ENCODE peak calls at places on chromosomes 13 and 19, in four cellular contexts. X, R, O and P are unnamed samples.

GRCh38 chr19:58353717-58354477 is 605 bp upstream of the A1BG start:
- ATAC-seq in O (no peak), X (no peak), R (no peak), P (no peak)

GRCh38 chr13:25659091-25659502 is 287.3 kb downstream of the ATP8A2 start:
- ATAC-seq in X (no peak), O (no peak), R (no peak), P (no peak)

GRCh38 chr19:15426485-15427349 is 7.9 kb upstream of the AKAP8L start:
- ATAC-seq in O (no peak), R (no peak), X (no peak), P (no peak)

GRCh38 chr13:59112375-59112774 is 1051.4 kb downstream of the DIAPH3 start:
- ATAC-seq in R (no peak), X (peak), O (no peak), P (no peak)

GRCh38 chr19:40220674-40221073 is 2.5 kb upstream of the TTC9B start:
- ATAC-seq in X (no peak), O (no peak), R (no peak), P (no peak)

GRCh38 chr19:42023121-42023942 is 29.3 kb upstream of the ATP1A3 start:
- ATAC-seq in R (no peak), X (peak), O (no peak), P (no peak)

GRCh38 chr13:51825681-51826254 is 19.2 kb downstream of the TMEM272 start:
- ATAC-seq in O (no peak), R (no peak), X (no peak), P (peak)

GRCh38 chr19:10088949-10089554 is 2.9 kb downstream of the SHFL start:
- ATAC-seq in O (no peak), R (no peak), X (no peak), P (no peak)

GRCh38 chr13:56189978-56190377 is 950.7 kb upstream of the PRR20A start:
- ATAC-seq in O (no peak), X (no peak), R (no peak), P (no peak)

GRCh38 chr13:26325876-26326275 is 71.9 kb downstream of the CDK8 start:
- ATAC-seq in O (peak), R (no peak), X (peak), P (peak)

GRCh38 chr19:3781603-3782002 is 4.6 kb downstream of the MATK start:
- ATAC-seq in O (no peak), X (no peak), R (no peak), P (no peak)

GRCh38 chr19:42468273-42468796 is 25.6 kb upstream of the CXCL17 start:
- ATAC-seq in R (no peak), O (no peak), X (no peak), P (no peak)

GRCh38 chr13:46288570-46289259 is 77.0 kb downstream of the LRRC63 start:
- ATAC-seq in X (no peak), O (peak), R (peak), P (peak)

GRCh38 chr13:99968521-99969367 is 2.8 kb downstream of the ZIC5 start:
- ATAC-seq in X (peak), R (peak), O (no peak), P (no peak)

GRCh38 chr13:26025196-26025595 is 26.6 kb downstream of the SHISA2 start:
- ATAC-seq in X (no peak), O (no peak), R (no peak), P (no peak)

GRCh38 chr13:24152292-24153214 is 8.0 kb upstream of the SPATA13 start:
- ATAC-seq in O (no peak), X (no peak), R (no peak), P (no peak)

GRCh38 chr19:42343344-42344110 is 18.1 kb downstream of the MEGF8 start:
- ATAC-seq in R (no peak), X (no peak), O (no peak), P (no peak)

GRCh38 chr13:59684105-59684504 is 479.6 kb downstream of the DIAPH3 start:
- ATAC-seq in O (no peak), R (no peak), X (no peak), P (no peak)